ENCODE peak calls at places on chromosomes 2 and 18, in five cellular contexts. G is GM23338, L is DND-41, P is fibroblast of lung, U is GM23248. N is an unnamed sample. For H4K20me1, the result is how much of the 10 kb centered on the place peaks cover.

GRCh38 chr18:63440219-63440618 is 17.9 kb upstream of the VPS4B start:
- DNase-seq in G (no peak), L (no peak), P (no peak), U (peak), N (no peak)

GRCh38 chr2:196971574-196972279 is 45.2 kb upstream of the PGAP1 start:
- DNase-seq in G (no peak), L (no peak), P (no peak), U (no peak), N (no peak)

GRCh38 chr18:5601188-5601624 is 57.4 kb upstream of the EPB41L3 start:
- DNase-seq in G (no peak), L (no peak), P (no peak), U (no peak), N (peak)

GRCh38 chr2:120261387-120262006 is 8.8 kb downstream of the RALB start:
- DNase-seq in G (no peak), L (no peak), P (no peak), U (no peak), N (no peak)

GRCh38 chr2:168528469-168528868 is 72.4 kb downstream of the CERS6 start:
- DNase-seq in G (no peak), L (no peak), P (peak), U (peak), N (no peak)

GRCh38 chr2:55136138-55136541 is 85.9 kb upstream of the RTN4 start:
- DNase-seq in G (no peak), L (no peak), P (no peak), U (no peak), N (peak)

GRCh38 chr2:95014126-95014708 is 11.3 kb upstream of the MAL start:
- DNase-seq in G (no peak), L (no peak), P (no peak), U (no peak), N (no peak)

GRCh38 chr18:78601349-78601748 is 378.3 kb upstream of the SALL3 start:
- DNase-seq in G (no peak), L (no peak), P (no peak), U (no peak), N (no peak)

GRCh38 chr18:74849316-74849715 is 251.6 kb downstream of the ZNF407 start:
- DNase-seq in G (no peak), L (no peak), P (no peak), U (no peak), N (no peak)

GRCh38 chr2:112725545-112726457 is 5.0 kb downstream of the NT5DC4 start:
- DNase-seq in G (peak), L (no peak), P (no peak), U (no peak), N (peak)

GRCh38 chr2:237354930-237355329 is 59.0 kb downstream of the COL6A3 start:
- DNase-seq in G (no peak), L (no peak), P (peak), U (peak), N (no peak)

GRCh38 chr2:231068525-231069222 is 12.0 kb downstream of the PSMD1 start:
- DNase-seq in G (no peak), L (no peak), P (peak), U (peak), N (peak)

GRCh38 chr2:119692310-119692709 is 13.3 kb downstream of the TMEM177 start:
- DNase-seq in G (no peak), L (no peak), P (no peak), U (no peak), N (no peak)

GRCh38 chr2:30981101-30981500 is 157.1 kb downstream of the GALNT14 start:
- DNase-seq in G (no peak), L (no peak), P (no peak), U (no peak), N (peak)

GRCh38 chr2:196675963-196676362 is 36.4 kb downstream of the CCDC150 start:
- DNase-seq in G (no peak), L (no peak), P (no peak), U (no peak), N (no peak)

GRCh38 chr18:8812631-8813030 is 107.3 kb downstream of the MTCL1 start:
- DNase-seq in G (no peak), L (no peak), P (peak), U (peak), N (no peak)

GRCh38 chr18:32378705-32379104 is 92.0 kb downstream of the GAREM1 start:
- DNase-seq in G (no peak), L (no peak), P (peak), U (peak), N (peak)

GRCh38 chr2:121092095-121092494 is 192.9 kb downstream of the TFCP2L1 start:
- DNase-seq in G (no peak), L (no peak), P (no peak), U (no peak), N (no peak)

GRCh38 chr2:69202323-69202722 is 184.7 kb downstream of the GFPT1 start:
- DNase-seq in G (no peak), L (no peak), P (no peak), U (no peak), N (no peak)

GRCh38 chr2:63827749-63828148 is 13.9 kb upstream of the UGP2 start:
- DNase-seq in G (no peak), L (no peak), P (peak), U (peak), N (peak)

GRCh38 chr18:49843778-49844625 is 30.7 kb upstream of the ACAA2 start:
- DNase-seq in G (no peak), L (no peak), P (no peak), U (no peak), N (no peak)

GRCh38 chr18:58052960-58053359 is 8.9 kb downstream of the NEDD4L start:
- DNase-seq in G (no peak), L (no peak), P (no peak), U (no peak), N (no peak)

GRCh38 chr2:189836644-189837043 is 52.4 kb downstream of the PMS1 start:
- DNase-seq in G (no peak), L (no peak), P (peak), U (peak), N (no peak)

GRCh38 chr2:234488913-234489451 is 7.9 kb downstream of the ARL4C start:
- DNase-seq in G (no peak), L (peak), P (no peak), U (no peak), N (no peak)

GRCh38 chr2:232748038-232748437 is 28.3 kb downstream of the KCNJ13 start:
- DNase-seq in G (no peak), L (no peak), P (no peak), U (no peak), N (no peak)

GRCh38 chr2:29808321-29808720 is 113.1 kb downstream of the ALK start:
- DNase-seq in G (no peak), L (no peak), P (no peak), U (no peak), N (no peak)

GRCh38 chr18:11544060-11544633 is 65.2 kb upstream of the SLC35G4 start:
- DNase-seq in G (no peak), L (no peak), P (no peak), U (no peak), N (no peak)

GRCh38 chr18:35691625-35692024 is 110.1 kb downstream of the GALNT1 start:
- DNase-seq in G (no peak), L (no peak), P (no peak), U (no peak), N (no peak)

GRCh38 chr2:83022631-83023210 is 1436.4 kb downstream of the SUCLG1 start:
- DNase-seq in G (no peak), L (no peak), P (peak), U (no peak), N (no peak)

GRCh38 chr2:113181491-113182051 is 7.8 kb downstream of the PSD4 start:
- DNase-seq in G (no peak), L (no peak), P (no peak), U (no peak), N (no peak)

GRCh38 chr2:49240608-49241007 is 86.3 kb upstream of the FSHR start:
- DNase-seq in G (no peak), L (no peak), P (peak), U (no peak), N (peak)

DNA sequence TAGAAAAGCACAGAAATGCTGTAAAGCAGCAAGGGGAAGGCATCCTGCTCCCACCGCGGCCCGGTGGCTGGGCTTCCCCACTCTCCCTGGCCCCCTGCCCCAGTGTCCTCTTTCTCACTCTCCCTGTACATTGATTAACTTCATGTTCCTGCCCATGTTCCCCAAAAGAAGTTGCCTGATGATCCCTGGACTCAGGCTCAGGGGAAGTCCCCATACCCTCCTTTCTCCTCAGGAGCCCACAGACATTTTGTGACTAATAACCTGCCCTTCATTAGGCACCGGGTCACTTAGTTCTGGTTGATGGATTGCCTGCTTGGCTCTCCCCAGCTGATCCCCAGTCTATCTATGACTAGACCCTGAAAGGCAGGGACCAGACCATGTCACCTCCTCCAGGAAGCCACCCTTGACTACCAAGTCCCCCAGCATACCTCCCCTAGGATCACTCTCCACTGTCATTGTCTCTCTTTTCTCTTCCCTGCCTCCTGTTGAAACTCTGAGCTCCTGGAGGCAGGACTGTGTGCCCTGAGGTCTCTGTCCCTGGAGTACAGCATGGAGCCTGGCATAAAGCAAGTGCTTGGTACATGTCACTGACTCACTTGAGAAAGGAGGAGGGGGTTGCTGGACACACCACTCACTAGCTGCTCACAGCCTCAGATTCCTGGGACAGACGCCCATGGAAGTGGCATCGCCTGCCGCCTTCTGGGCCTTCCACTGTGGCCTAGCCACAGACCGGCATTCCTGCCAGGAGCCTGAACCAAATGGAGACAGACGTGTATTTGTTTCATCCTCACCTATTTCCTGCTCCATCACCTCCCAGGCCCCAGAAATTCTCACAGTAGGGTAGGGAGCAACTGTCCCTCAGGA is 13.5 kb downstream of the MALL start:
- DNase-seq in G (no peak), L (no peak), P (no peak), U (peak), N (no peak)
- H3K4me3 ChIP-seq in G (no peak), L (no peak), P (peak), U (peak), N (no peak)

GRCh38 chr2:219278655-219279150 is 463 bp upstream of the DNAJB2 start:
- DNase-seq in G (no peak), L (no peak), P (no peak), U (no peak), N (no peak)

GRCh38 chr2:219279916-219280516 is 850 bp downstream of the DNAJB2 start:
- DNase-seq in G (no peak), L (no peak), P (no peak), U (no peak), N (no peak)

GRCh38 chr2:219280682-219281081 is 1.5 kb downstream of the DNAJB2 start:
- DNase-seq in G (no peak), L (no peak), P (no peak), U (no peak), N (no peak)

GRCh38 chr2:219279151-219279915 is at the start of gene DNAJB2:
- DNase-seq in G (peak), L (peak), P (peak), U (peak), N (peak)

DNA sequence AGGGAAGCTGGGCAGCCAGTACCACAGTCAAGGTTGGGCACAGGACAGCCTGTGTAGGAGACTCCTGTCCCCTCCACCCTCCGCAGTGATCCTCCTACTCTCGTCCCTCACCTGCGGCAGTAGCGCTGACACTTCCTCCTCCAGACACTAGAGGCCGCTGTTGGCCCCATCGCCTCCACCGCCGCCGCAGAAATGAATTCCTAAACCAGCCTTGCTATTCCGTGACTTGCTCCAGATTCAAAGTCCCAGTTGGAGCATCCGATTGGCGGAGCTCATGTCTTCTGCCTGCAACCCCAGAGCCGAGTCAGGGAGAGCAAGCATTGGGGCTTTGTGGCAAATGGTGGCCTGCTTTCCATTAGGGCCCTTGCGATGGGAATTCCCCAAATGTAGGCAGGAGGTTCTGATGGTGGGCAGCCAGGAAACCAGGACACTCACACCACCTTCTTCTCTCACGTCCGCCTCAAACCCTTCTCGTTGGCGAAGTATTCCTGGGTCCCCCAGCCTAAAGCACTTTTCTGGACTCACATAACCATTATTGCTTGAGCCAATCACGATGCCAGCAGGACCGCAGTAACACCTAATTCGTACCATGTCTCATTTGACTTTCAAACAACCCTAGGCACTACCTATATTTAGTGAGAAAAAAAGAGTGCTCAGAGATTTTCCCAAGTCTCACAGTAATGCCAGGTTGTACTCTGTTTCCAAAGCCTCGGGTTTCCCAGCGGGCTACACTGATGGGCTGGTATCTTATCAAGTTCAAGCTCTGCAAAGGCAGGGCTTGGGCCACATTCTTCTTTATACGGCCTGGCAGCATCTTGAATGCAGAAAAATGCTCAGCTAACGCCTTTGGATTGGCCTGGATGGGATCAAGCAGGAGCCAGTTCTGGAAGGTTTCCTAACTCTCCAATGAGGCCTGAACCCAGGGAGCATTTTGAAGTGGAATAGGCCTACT is 1.2 kb upstream of the DNAJB2 start:
- DNase-seq in G (peak), L (peak), P (peak), U (peak), N (peak)
- TF ChIP-seq EZH2 in G (no peak), L (no peak), P (no peak), U (no peak), N (no peak)

GRCh38 chr2:36423172-36423571 is 67.6 kb downstream of the CRIM1 start:
- DNase-seq in G (no peak), L (no peak), P (no peak), U (no peak), N (no peak)

GRCh38 chr2:36425771-36426340 is 70.3 kb downstream of the CRIM1 start:
- DNase-seq in G (no peak), L (no peak), P (no peak), U (peak), N (no peak)

GRCh38 chr2:36420569-36421164 is 65.1 kb downstream of the CRIM1 start:
- DNase-seq in G (no peak), L (no peak), P (no peak), U (no peak), N (no peak)

GRCh38 chr2:36427790-36428243 is 72.2 kb downstream of the CRIM1 start:
- DNase-seq in G (no peak), L (no peak), P (no peak), U (peak), N (no peak)

GRCh38 chr2:36423619-36424120 is 68.1 kb downstream of the CRIM1 start:
- DNase-seq in G (no peak), L (no peak), P (no peak), U (no peak), N (no peak)
- H4K20me1 ChIP-seq in G (under half), L (under half), P (under half), U (half or more), N (under half)

GRCh38 chr2:182426915-182427233 is at the start of gene PDE1A:
- DNase-seq in G (no peak), L (no peak), P (peak), U (no peak), N (no peak)

GRCh38 chr2:182422864-182423263 is 4.0 kb downstream of the PDE1A start:
- DNase-seq in G (no peak), L (no peak), P (no peak), U (no peak), N (no peak)

GRCh38 chr2:182432051-182432450 is 5.2 kb upstream of the PDE1A start:
- DNase-seq in G (no peak), L (no peak), P (no peak), U (peak), N (no peak)

GRCh38 chr2:182426082-182426914 is 538 bp downstream of the PDE1A start:
- DNase-seq in G (no peak), L (no peak), P (peak), U (peak), N (peak)
- H3K4me3 ChIP-seq in G (no peak), L (no peak), P (no peak), U (peak), N (no peak)

GRCh38 chr2:60741588-60741987 is 14.5 kb upstream of the PAPOLG start:
- DNase-seq in G (peak), L (no peak), P (no peak), U (no peak), N (no peak)

GRCh38 chr2:60738679-60739078 is 17.4 kb upstream of the PAPOLG start:
- DNase-seq in G (no peak), L (no peak), P (no peak), U (no peak), N (no peak)

GRCh38 chr2:60739156-60739555 is 16.9 kb upstream of the PAPOLG start:
- DNase-seq in G (no peak), L (no peak), P (no peak), U (no peak), N (no peak)

DNA sequence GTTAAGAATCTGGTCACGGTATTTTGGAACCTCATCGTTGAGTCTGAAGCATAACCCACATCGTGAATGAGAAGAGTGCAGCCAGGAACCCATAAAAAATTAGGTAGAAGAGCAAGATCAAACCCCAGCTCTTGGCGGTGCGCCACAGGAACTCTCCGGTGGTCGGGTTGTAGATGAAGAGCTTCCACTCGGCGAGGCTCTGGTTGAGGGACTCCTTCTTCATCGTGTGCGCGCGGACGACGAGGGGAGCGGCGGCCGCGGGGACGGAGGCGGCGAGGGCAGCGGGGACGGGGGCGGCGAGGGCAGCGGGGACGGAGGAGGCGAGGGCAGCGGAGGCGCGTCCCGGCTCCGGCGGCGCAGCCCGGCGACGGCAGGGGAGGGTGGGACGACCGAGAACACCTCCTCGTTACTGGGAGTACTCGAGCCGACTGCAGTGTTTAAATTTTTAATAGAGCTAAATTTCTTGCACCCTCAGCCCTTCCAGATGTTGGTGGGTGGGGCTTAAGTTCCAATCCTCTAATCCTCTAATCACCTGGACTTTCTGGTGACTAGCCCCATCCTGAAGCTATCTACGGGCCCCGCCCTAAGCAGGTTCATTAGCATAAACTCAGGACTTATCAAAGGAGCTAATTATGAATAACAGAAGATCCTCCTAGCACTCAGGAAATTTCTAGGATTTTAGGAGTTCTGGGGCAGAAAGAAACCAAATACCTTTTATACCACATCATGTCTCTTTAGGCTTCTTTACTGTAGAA is 20.4 kb upstream of the PAPOLG start:
- DNase-seq in G (peak), L (peak), P (no peak), U (peak), N (peak)
- TF ChIP-seq EZH2 in G (no peak), L (no peak), P (no peak), U (no peak), N (no peak)